ENCODE peak calls at places on chromosomes 1 and 21, in six cellular contexts. One of them, this sample, is unnamed.

GRCh38 chr1:41880261-41880660 is 38.5 kb downstream of the HIVEP3 start:
- DNase-seq in PC-3: peak; percentile 75
- DNase-seq in neural progenitor cell: no peak
- DNase-seq in SK-N-SH: no peak
- DNase-seq in MM.1S: no peak
- DNase-seq in HCT116: peak; percentile 59
- DNase-seq in this sample: no peak

GRCh38 chr1:18955442-18956188 is 861 bp downstream of the IFFO2 start:
- DNase-seq in PC-3: peak; percentile 39
- DNase-seq in neural progenitor cell: peak; percentile 74
- DNase-seq in SK-N-SH: peak; percentile 80
- DNase-seq in MM.1S: peak; percentile 51
- DNase-seq in HCT116: no peak
- DNase-seq in this sample: peak; percentile 67

GRCh38 chr1:162171078-162171477 is 101.6 kb downstream of the NOS1AP start:
- DNase-seq in PC-3: no peak
- DNase-seq in neural progenitor cell: no peak
- DNase-seq in SK-N-SH: no peak
- DNase-seq in MM.1S: no peak
- DNase-seq in HCT116: no peak
- DNase-seq in this sample: peak; percentile 41

GRCh38 chr1:218674280-218674773 is 329.2 kb downstream of the TGFB2 start:
- DNase-seq in PC-3: peak; percentile 58
- DNase-seq in neural progenitor cell: peak; percentile 88
- DNase-seq in SK-N-SH: no peak
- DNase-seq in MM.1S: peak; percentile 6
- DNase-seq in HCT116: peak; percentile 78
- DNase-seq in this sample: peak; percentile 58

GRCh38 chr1:65449214-65449823 is 28.9 kb downstream of the LEPR start:
- DNase-seq in PC-3: peak; percentile 21
- DNase-seq in neural progenitor cell: no peak
- DNase-seq in SK-N-SH: no peak
- DNase-seq in MM.1S: no peak
- DNase-seq in HCT116: no peak
- DNase-seq in this sample: no peak

GRCh38 chr1:10941891-10942541 is 70.4 kb upstream of the TARDBP start:
- DNase-seq in PC-3: peak; percentile 59
- DNase-seq in neural progenitor cell: peak; percentile 80
- DNase-seq in SK-N-SH: peak; percentile 92
- DNase-seq in MM.1S: peak; percentile 20
- DNase-seq in HCT116: no peak
- DNase-seq in this sample: peak; percentile 60

GRCh38 chr1:208110296-208110695 is 133.9 kb downstream of the PLXNA2 start:
- DNase-seq in PC-3: no peak
- DNase-seq in neural progenitor cell: no peak
- DNase-seq in SK-N-SH: no peak
- DNase-seq in MM.1S: no peak
- DNase-seq in HCT116: no peak
- DNase-seq in this sample: no peak

GRCh38 chr1:52238474-52238873 is 96.6 kb downstream of the ZFYVE9 start:
- DNase-seq in PC-3: peak; percentile 77
- DNase-seq in neural progenitor cell: no peak
- DNase-seq in SK-N-SH: no peak
- DNase-seq in MM.1S: no peak
- DNase-seq in HCT116: no peak
- DNase-seq in this sample: peak; percentile 86

GRCh38 chr1:176450526-176450925 is 12.4 kb upstream of the PAPPA2 start:
- DNase-seq in PC-3: peak; percentile 69
- DNase-seq in neural progenitor cell: no peak
- DNase-seq in SK-N-SH: no peak
- DNase-seq in MM.1S: no peak
- DNase-seq in HCT116: no peak
- DNase-seq in this sample: peak; percentile 72

GRCh38 chr1:110380667-110381283 is 10.1 kb downstream of the SLC16A4 start:
- DNase-seq in PC-3: no peak
- DNase-seq in neural progenitor cell: no peak
- DNase-seq in SK-N-SH: no peak
- DNase-seq in MM.1S: no peak
- DNase-seq in HCT116: no peak
- DNase-seq in this sample: peak; percentile 34

GRCh38 chr1:77888071-77888428 is 374 bp upstream of the NEXN start:
- DNase-seq in PC-3: peak; percentile 25
- DNase-seq in neural progenitor cell: no peak
- DNase-seq in SK-N-SH: no peak
- DNase-seq in MM.1S: no peak
- DNase-seq in HCT116: no peak
- DNase-seq in this sample: peak; percentile 80

GRCh38 chr1:31441970-31442647 is 29.1 kb downstream of the SERINC2 start:
- DNase-seq in PC-3: no peak
- DNase-seq in neural progenitor cell: no peak
- DNase-seq in SK-N-SH: no peak
- DNase-seq in MM.1S: peak; percentile 77
- DNase-seq in HCT116: no peak
- DNase-seq in this sample: no peak

GRCh38 chr1:31442648-31442994 is 29.6 kb downstream of the SERINC2 start:
- DNase-seq in PC-3: no peak
- DNase-seq in neural progenitor cell: no peak
- DNase-seq in SK-N-SH: no peak
- DNase-seq in MM.1S: no peak
- DNase-seq in HCT116: no peak
- DNase-seq in this sample: no peak

GRCh38 chr1:31443673-31444072 is 30.7 kb downstream of the SERINC2 start:
- DNase-seq in PC-3: no peak
- DNase-seq in neural progenitor cell: no peak
- DNase-seq in SK-N-SH: no peak
- DNase-seq in MM.1S: no peak
- DNase-seq in HCT116: no peak
- DNase-seq in this sample: no peak

GRCh38 chr1:31441073-31441472 is 28.1 kb downstream of the SERINC2 start:
- DNase-seq in PC-3: no peak
- DNase-seq in neural progenitor cell: no peak
- DNase-seq in SK-N-SH: no peak
- DNase-seq in MM.1S: no peak
- DNase-seq in HCT116: no peak
- DNase-seq in this sample: no peak

GRCh38 chr1:31441558-31441957 is 28.5 kb downstream of the SERINC2 start:
- DNase-seq in PC-3: no peak
- DNase-seq in neural progenitor cell: no peak
- DNase-seq in SK-N-SH: no peak
- DNase-seq in MM.1S: peak; percentile 90
- DNase-seq in HCT116: no peak
- DNase-seq in this sample: no peak
- H3K4me2 ChIP-seq in PC-3: no peak overlapping the region
- H3K4me2 ChIP-seq in neural progenitor cell: no peak overlapping the region
- H3K4me2 ChIP-seq in SK-N-SH: no peak overlapping the region
- H3K4me2 ChIP-seq in MM.1S: peak overlapping the region; percentile 84
- H3K4me2 ChIP-seq in HCT116: no peak overlapping the region
- H3K4me2 ChIP-seq in this sample: no peak overlapping the region

DNA sequence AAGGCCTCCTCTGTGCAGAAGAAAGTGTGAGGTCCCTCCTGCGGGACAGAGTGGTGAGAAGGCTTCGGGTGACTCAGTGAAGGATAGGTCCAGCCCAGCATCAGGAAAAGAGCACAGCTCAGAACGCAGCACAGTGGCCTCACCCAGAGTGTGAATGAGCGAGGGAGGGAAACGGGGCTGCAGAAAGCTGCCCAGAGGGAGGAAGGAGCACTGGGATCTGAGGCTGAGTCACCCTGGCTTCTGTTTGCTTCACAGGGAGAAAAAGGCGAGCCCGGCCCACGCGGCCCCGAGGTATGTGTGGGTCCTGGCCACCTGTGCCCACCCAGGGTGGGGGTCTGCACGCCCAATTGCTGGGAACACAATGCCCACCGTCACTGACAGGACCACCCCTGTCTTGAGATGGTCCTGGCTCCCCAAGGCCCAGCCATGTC is 24.3 kb downstream of the COL6A2 start:
- DNase-seq in PC-3: peak; percentile 77
- DNase-seq in neural progenitor cell: no peak
- DNase-seq in SK-N-SH: no peak
- DNase-seq in MM.1S: no peak
- DNase-seq in HCT116: no peak
- DNase-seq in this sample: peak; percentile 98
- TF ChIP-seq EZH2phosphoT487 in PC-3: no peak
- TF ChIP-seq EZH2phosphoT487 in neural progenitor cell: no peak
- TF ChIP-seq EZH2phosphoT487 in SK-N-SH: no peak
- TF ChIP-seq EZH2phosphoT487 in MM.1S: no peak
- TF ChIP-seq EZH2phosphoT487 in HCT116: no peak
- TF ChIP-seq EZH2phosphoT487 in this sample: no peak

GRCh38 chr1:96968582-96969378 is 247.2 kb downstream of the PTBP2 start:
- DNase-seq in PC-3: no peak
- DNase-seq in neural progenitor cell: peak; percentile 20
- DNase-seq in SK-N-SH: no peak
- DNase-seq in MM.1S: no peak
- DNase-seq in HCT116: no peak
- DNase-seq in this sample: peak; percentile 58
- H3K9ac ChIP-seq in PC-3: no peak overlapping the region
- H3K9ac ChIP-seq in neural progenitor cell: no peak overlapping the region
- H3K9ac ChIP-seq in SK-N-SH: no peak overlapping the region
- H3K9ac ChIP-seq in MM.1S: no peak overlapping the region
- H3K9ac ChIP-seq in HCT116: no peak overlapping the region
- H3K9ac ChIP-seq in this sample: no peak overlapping the region

DNA sequence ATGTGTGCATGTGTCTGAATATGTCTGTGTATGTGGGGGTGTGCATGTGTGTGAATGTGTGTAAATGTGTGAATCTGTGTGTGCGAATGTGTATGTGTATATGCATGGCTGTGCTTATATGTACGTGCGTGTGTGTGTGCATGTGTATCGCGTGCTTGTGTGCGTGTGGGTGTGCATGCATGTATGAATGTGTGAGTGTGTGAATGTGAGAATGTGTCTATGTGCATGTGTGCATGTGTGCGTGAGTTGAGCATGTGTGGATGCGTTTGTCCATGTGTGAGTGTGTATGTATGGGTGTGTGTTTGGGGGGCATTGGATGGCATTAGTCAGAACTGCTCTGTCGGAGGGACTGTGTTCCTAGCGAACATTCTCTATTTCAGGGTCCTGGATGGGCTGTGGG is 52.4 kb downstream of the UMODL1 start:
- DNase-seq in PC-3: no peak
- DNase-seq in neural progenitor cell: no peak
- DNase-seq in SK-N-SH: no peak
- DNase-seq in MM.1S: no peak
- DNase-seq in HCT116: no peak
- DNase-seq in this sample: no peak
- H3K4me2 ChIP-seq in PC-3: no peak overlapping the region
- H3K4me2 ChIP-seq in neural progenitor cell: no peak overlapping the region
- H3K4me2 ChIP-seq in SK-N-SH: no peak overlapping the region
- H3K4me2 ChIP-seq in MM.1S: no peak overlapping the region
- H3K4me2 ChIP-seq in HCT116: no peak overlapping the region
- H3K4me2 ChIP-seq in this sample: no peak overlapping the region

GRCh38 chr1:45516465-45516864 is 5.2 kb downstream of the PRDX1 start:
- DNase-seq in PC-3: peak; percentile 38
- DNase-seq in neural progenitor cell: no peak
- DNase-seq in SK-N-SH: no peak
- DNase-seq in MM.1S: no peak
- DNase-seq in HCT116: no peak
- DNase-seq in this sample: no peak

GRCh38 chr1:45510972-45511527 is 10.6 kb downstream of the PRDX1 start:
- DNase-seq in PC-3: no peak
- DNase-seq in neural progenitor cell: no peak
- DNase-seq in SK-N-SH: no peak
- DNase-seq in MM.1S: no peak
- DNase-seq in HCT116: no peak
- DNase-seq in this sample: no peak

GRCh38 chr1:45508295-45509151 is 8.4 kb downstream of the MMACHC start:
- DNase-seq in PC-3: no peak
- DNase-seq in neural progenitor cell: no peak
- DNase-seq in SK-N-SH: no peak
- DNase-seq in MM.1S: no peak
- DNase-seq in HCT116: no peak
- DNase-seq in this sample: peak; percentile 44

GRCh38 chr1:45510036-45510971 is 10.2 kb downstream of the MMACHC start:
- DNase-seq in PC-3: no peak
- DNase-seq in neural progenitor cell: no peak
- DNase-seq in SK-N-SH: no peak
- DNase-seq in MM.1S: no peak
- DNase-seq in HCT116: no peak
- DNase-seq in this sample: no peak

DNA sequence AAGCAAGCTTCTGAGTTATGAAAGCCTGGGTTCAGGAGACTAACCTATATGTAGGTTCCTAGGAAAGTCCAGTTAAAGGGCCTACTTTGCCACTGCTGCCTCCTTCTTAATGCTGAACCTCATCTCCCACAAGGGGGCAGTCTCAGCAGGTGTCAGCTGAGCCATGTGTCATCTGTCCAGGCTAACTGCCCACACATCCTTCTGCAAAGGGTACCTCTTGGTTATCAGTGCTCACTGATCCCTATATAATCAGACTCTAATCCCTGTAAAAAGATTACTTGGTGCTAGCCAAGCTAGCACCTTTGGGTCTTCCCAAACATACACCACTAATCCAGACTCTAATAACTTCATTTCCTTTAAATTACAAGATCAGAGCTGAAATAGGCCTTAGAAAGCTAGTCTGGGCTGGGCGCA is 9.0 kb downstream of the PRDX1 start:
- DNase-seq in PC-3: peak; percentile 79
- DNase-seq in neural progenitor cell: peak; percentile 84
- DNase-seq in SK-N-SH: peak; percentile 66
- DNase-seq in MM.1S: peak; percentile 64
- DNase-seq in HCT116: peak; percentile 61
- DNase-seq in this sample: peak; percentile 78
- TF ChIP-seq EZH2phosphoT487 in PC-3: no peak
- TF ChIP-seq EZH2phosphoT487 in neural progenitor cell: no peak
- TF ChIP-seq EZH2phosphoT487 in SK-N-SH: no peak
- TF ChIP-seq EZH2phosphoT487 in MM.1S: no peak
- TF ChIP-seq EZH2phosphoT487 in HCT116: no peak
- TF ChIP-seq EZH2phosphoT487 in this sample: no peak